ENCODE peak calls at places on chromosomes 6 and 20, in nine cellular contexts. J, F, A, M, S, H, P, V and D are unnamed samples.

GRCh38 chr20:63328716-63329275 is 32.4 kb downstream of the CHRNA4 start:
- DNase-seq in M (no peak), V (no peak), J (no peak), A (no peak), F (no peak), H (no peak), P (no peak), S (peak; percentile 3), D (no peak)

GRCh38 chr20:38395165-38395564 is 40.0 kb downstream of the SNHG17 start:
- DNase-seq in F (no peak), V (no peak), J (no peak), P (no peak), H (no peak), S (no peak), A (no peak), M (no peak), D (no peak)

GRCh38 chr20:42112161-42112560 is 494.0 kb upstream of the CHD6 start:
- DNase-seq in P (no peak), A (no peak), S (no peak), V (no peak), J (no peak), H (no peak), M (no peak), F (no peak), D (no peak)

GRCh38 chr20:8335059-8335458 is 203.0 kb downstream of the PLCB1 start:
- DNase-seq in S (no peak), J (no peak), F (no peak), V (no peak), A (no peak), M (no peak), P (no peak), H (no peak), D (no peak)

GRCh38 chr6:37288247-37288646 is 30.3 kb upstream of the TMEM217 start:
- DNase-seq in P (no peak), F (no peak), J (no peak), V (no peak), S (no peak), M (no peak), H (no peak), A (no peak), D (no peak)

GRCh38 chr6:109076421-109076820 is 18.2 kb downstream of the SESN1 start:
- DNase-seq in H (no peak), J (no peak), V (no peak), M (no peak), A (no peak), P (no peak), S (no peak), F (no peak), D (no peak)

GRCh38 chr6:96022225-96022624 is 6.5 kb downstream of the FUT9 start:
- DNase-seq in S (no peak), J (no peak), A (no peak), P (no peak), F (no peak), H (no peak), V (no peak), M (no peak), D (no peak)

GRCh38 chr6:2970753-2971419 is 481 bp downstream of the SERPINB6 start:
- DNase-seq in S (peak; percentile 89), F (peak; percentile 75), M (no peak), J (peak; percentile 81), H (peak; percentile 95), P (peak; percentile 86), V (no peak), A (peak; percentile 22), D (peak; percentile 87)

GRCh38 chr6:3887150-3887700 is 38.1 kb downstream of the FAM50B start:
- DNase-seq in V (no peak), J (no peak), H (peak; percentile 85), F (no peak), P (no peak), M (no peak), S (no peak), A (no peak), D (no peak)

GRCh38 chr6:74873911-74874310 is 331.9 kb downstream of the COL12A1 start:
- DNase-seq in P (no peak), F (peak; percentile 17), M (no peak), J (no peak), S (no peak), H (no peak), A (no peak), V (no peak), D (no peak)

GRCh38 chr6:143176090-143177021 is 115.7 kb downstream of the AIG1 start:
- DNase-seq in P (no peak), V (no peak), J (no peak), A (no peak), S (no peak), F (no peak), M (peak; percentile 85), H (no peak), D (no peak)

GRCh38 chr6:48474764-48475674 is 364.0 kb upstream of the PTCHD4 start:
- DNase-seq in F (no peak), H (no peak), M (no peak), V (no peak), S (no peak), P (no peak), A (no peak), J (no peak), D (no peak)

GRCh38 chr6:109008061-109008460 is 86.6 kb downstream of the SESN1 start:
- DNase-seq in S (no peak), H (no peak), J (no peak), V (no peak), A (peak; percentile 12), M (no peak), P (no peak), F (no peak), D (no peak)

GRCh38 chr6:35089935-35090505 is 51.1 kb downstream of the TCP11 start:
- DNase-seq in A (no peak), F (peak; percentile 32), S (no peak), H (no peak), M (peak; percentile 51), J (no peak), V (peak; percentile 96), P (no peak), D (no peak)

GRCh38 chr6:150004783-150005717 is 20.3 kb downstream of the RAET1L start:
- DNase-seq in M (peak; percentile 19), P (peak; percentile 94), J (peak; percentile 94), V (peak; percentile 46), S (peak; percentile 94), H (peak; percentile 98), F (peak; percentile 94), A (peak; percentile 84), D (peak; percentile 86)
- TF ChIP-seq CTCF in M (peak; percentile 37), P (no peak), J (no peak), V (no peak), S (no peak), H (no peak), F (peak; percentile 2), A (no peak), D (no peak)

GRCh38 chr20:49700411-49701185 is 13.1 kb downstream of the B4GALT5 start:
- DNase-seq in F (no peak), A (no peak), J (no peak), S (no peak), V (no peak), H (no peak), M (no peak), P (no peak), D (peak; percentile 33)

GRCh38 chr20:49704932-49705336 is 8.7 kb downstream of the B4GALT5 start:
- DNase-seq in F (no peak), P (no peak), V (no peak), J (no peak), A (no peak), H (no peak), M (no peak), S (no peak), D (no peak)

GRCh38 chr20:49701313-49701731 is 12.4 kb downstream of the B4GALT5 start:
- DNase-seq in H (no peak), J (no peak), M (no peak), S (no peak), P (no peak), F (no peak), A (no peak), V (no peak), D (peak; percentile 29)

GRCh38 chr20:49699200-49699992 is 14.3 kb downstream of the B4GALT5 start:
- DNase-seq in V (no peak), P (no peak), S (no peak), H (no peak), F (peak; percentile 31), A (no peak), J (no peak), M (no peak), D (no peak)

DNA sequence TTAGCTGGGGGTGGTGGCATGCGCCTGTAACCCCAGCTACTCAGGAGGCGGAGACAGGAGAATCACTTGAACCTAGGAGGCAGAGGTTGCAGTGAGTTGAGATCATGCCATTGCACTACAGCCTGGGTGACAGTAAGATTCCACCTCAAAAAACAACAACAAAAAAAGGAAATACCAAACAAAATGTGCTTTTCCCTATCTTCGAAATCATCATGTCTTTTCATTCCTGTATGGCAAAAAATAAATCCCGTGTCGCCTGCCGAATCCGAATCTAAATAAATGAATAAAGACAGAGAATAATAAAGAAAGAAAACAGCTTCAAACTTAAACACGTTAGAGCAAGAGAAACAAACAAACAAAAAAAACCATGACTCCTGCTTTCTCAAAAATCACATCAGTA is 11.8 kb downstream of the B4GALT5 start:
- DNase-seq in J (no peak), M (no peak), F (no peak), V (no peak), H (no peak), A (no peak), S (no peak), P (no peak), D (peak; percentile 36)
- H3K4me3 ChIP-seq in J (no peak overlapping the region), M (no peak overlapping the region), F (no peak overlapping the region), V (no peak overlapping the region), H (no peak overlapping the region), A (no peak overlapping the region), S (peak overlapping the region; percentile 3), P (no peak overlapping the region), D (no peak overlapping the region)

GRCh38 chr6:155832596-155832995 is 377.0 kb upstream of the NOX3 start:
- DNase-seq in H (no peak), F (no peak), A (no peak), J (no peak), M (no peak), S (no peak), P (no peak), V (no peak), D (no peak)
- TF ChIP-seq CTCF in H (no peak), F (peak; percentile 22), A (no peak), J (no peak), M (no peak), S (no peak), P (no peak), V (peak; percentile 19), D (no peak)

DNA sequence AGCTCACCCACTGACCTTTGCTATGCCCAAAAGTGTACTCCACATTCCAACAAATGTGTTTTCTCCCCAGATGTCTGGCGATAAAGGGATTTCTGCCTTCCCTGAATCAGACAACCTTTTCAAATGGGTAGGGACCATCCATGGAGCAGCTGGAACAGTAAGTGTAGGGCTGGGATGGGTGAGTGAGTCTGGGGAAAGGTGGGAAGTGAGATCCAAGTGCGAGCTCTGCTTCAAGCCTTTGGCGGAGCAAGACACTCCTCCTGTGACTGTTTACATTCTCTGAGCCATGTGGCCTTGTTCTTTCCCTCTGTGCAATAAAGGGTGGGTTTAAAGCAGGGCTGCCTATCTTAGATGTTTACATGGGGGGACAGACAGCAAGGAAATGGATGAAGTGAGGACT is 1.9 kb downstream of the UBE2C start:
- DNase-seq in V (no peak), M (no peak), P (no peak), H (no peak), F (peak; percentile 27), A (no peak), J (no peak), S (no peak), D (no peak)
- H3K4me3 ChIP-seq in V (peak overlapping the region; percentile 10), M (no peak overlapping the region), P (no peak overlapping the region), H (no peak overlapping the region), F (no peak overlapping the region), A (no peak overlapping the region), J (no peak overlapping the region), S (no peak overlapping the region), D (no peak overlapping the region)

GRCh38 chr6:32885698-32886286 is 31.8 kb downstream of the PSMB9 start:
- DNase-seq in P (no peak), M (peak; percentile 16), H (no peak), S (no peak), A (peak; percentile 72), F (peak; percentile 81), V (peak; percentile 39), J (no peak), D (no peak)
- TF ChIP-seq CTCF in P (peak; percentile 65), M (peak; percentile 45), H (no peak), S (peak; percentile 71), A (peak; percentile 60), F (peak; percentile 69), V (peak; percentile 47), J (no peak), D (peak; percentile 48)